ENCODE peak calls at places on chromosomes 2 and 18, in seven cellular contexts. J, U, X, A, V, P and G are unnamed samples.

GRCh38 chr2:69837533-69837932 is 8.1 kb downstream of the GMCL1 start:
- DNase-seq in A (no peak), X (no peak), J (no peak), U (no peak), P (no peak), V (no peak), G (no peak)

GRCh38 chr2:227407601-227408089 is 19.9 kb upstream of the SCYGR1 start:
- DNase-seq in X (peak), U (no peak), P (peak), V (no peak), J (peak), A (no peak), G (no peak)

GRCh38 chr18:41761329-41762028 is 193.6 kb upstream of the PIK3C3 start:
- DNase-seq in U (no peak), P (no peak), V (no peak), J (peak), A (no peak), X (no peak), G (no peak)

GRCh38 chr2:229339613-229340012 is 68.5 kb upstream of the PID1 start:
- DNase-seq in U (no peak), P (no peak), A (no peak), V (no peak), X (no peak), J (no peak), G (no peak)

GRCh38 chr2:171253900-171254447 is 93.3 kb upstream of the TLK1 start:
- DNase-seq in U (no peak), X (no peak), P (no peak), A (no peak), V (no peak), J (no peak), G (no peak)

GRCh38 chr2:135839713-135840112 is 2.7 kb upstream of the LCT start:
- DNase-seq in U (no peak), A (no peak), J (no peak), X (no peak), P (no peak), V (peak), G (no peak)

GRCh38 chr2:1995987-1996386 is 251.7 kb upstream of the PXDN start:
- DNase-seq in V (no peak), U (no peak), P (no peak), A (no peak), J (peak), X (no peak), G (no peak)

GRCh38 chr18:10374615-10375295 is 79.7 kb upstream of the APCDD1 start:
- DNase-seq in U (no peak), J (no peak), V (no peak), A (no peak), P (no peak), X (no peak), G (no peak)

GRCh38 chr2:230956827-230957755 is 32.0 kb upstream of the GPR55 start:
- DNase-seq in A (peak), U (peak), V (peak), X (peak), P (peak), J (peak), G (no peak)
- TF ChIP-seq POLR2A in A (no peak), U (no peak), V (no peak), X (no peak), P (no peak), J (no peak), G (no peak)

DNA sequence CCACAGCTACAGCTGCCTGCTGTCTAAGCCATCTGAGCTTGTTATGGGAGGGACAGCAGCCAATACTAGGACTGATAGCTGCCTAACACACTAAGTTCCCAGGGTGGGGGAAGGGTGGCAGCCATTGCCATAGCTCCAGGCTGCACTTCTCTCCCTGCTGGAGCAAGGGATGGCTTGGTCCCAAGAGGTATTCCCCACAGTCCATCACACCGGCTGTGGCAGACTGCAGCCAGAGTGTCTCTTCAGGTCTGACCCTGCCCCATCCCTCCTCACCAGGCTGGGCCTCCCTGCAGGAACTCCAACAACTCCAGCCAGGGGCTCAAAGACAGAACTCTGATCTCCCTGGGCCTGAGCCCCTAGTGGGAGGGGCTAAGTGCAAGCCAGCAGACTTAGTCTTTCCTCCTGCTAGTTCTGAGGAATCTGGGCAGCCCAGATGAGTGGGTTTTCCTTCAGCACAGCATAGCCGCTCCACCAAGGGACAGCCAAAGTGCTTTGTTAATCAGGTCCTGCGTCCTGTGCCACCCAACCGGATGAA is 632.1 kb downstream of the SOCS6 start:
- DNase-seq in J (no peak), A (no peak), U (no peak), P (no peak), X (no peak), V (no peak), G (no peak)
- TF ChIP-seq POLR2A in J (no peak), A (no peak), U (no peak), P (no peak), X (no peak), V (no peak), G (no peak)

DNA sequence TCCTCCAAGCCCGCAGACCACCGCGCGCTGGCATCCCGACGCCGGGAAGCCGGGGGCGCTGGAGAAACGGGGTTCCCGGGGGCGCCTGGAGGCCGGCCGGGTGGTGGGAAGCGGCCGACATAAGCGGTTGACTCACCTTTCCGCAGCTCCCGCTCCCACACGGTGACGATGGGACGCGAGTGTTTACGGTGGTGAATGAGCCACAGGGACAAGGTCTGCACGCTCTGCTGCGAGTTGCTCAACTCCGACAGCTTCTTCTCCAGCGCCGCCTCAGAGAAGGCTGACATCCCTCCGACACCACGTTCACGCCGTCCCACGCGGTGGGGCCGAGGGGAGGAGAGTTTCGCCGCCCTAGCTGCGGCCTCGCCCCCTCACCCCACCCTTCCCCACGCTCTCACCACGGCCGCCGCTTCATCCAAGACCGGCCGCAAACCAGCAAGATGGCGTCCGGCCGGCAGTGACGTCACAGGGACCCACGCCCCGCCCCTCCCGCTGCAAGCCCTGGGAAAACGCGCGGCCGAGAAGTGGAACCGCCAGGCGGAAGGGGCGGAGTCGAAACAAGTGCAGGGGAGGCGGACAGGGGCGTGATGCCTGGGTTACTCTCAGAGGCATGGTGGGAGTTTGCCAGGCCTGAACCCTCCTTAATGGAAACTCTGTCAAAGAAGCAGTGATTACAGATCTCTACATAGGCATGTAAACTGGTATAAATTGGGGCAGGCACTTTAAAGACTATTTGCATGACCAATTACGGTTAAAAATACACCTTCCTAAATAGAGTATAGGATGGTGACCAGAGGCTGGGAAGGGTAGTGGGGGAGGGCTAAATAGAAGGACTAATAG is at the start of gene RPRD1A:
- DNase-seq in A (peak), U (peak), P (peak), J (peak), V (peak), X (peak), G (peak)
- TF ChIP-seq POLR2A in A (peak), U (peak), P (no peak), J (peak), V (peak), X (peak), G (peak)

GRCh38 chr2:218777276-218777990 is 4.5 kb upstream of the CYP27A1 start:
- DNase-seq in A (no peak), U (no peak), P (no peak), V (no peak), J (no peak), X (no peak), G (no peak)
- TF ChIP-seq POLR2A in A (no peak), U (no peak), P (no peak), V (no peak), J (no peak), X (no peak), G (no peak)